ENCODE peak calls at places on chromosomes 16 and 17, in ten cellular contexts. O is CD8-positive, alpha-beta memory T cell; N is AG04450; W is neural progenitor cell; Y is stomach; A is kidney; J is small intestine; T is OCI-LY7; Z is SK-N-SH; S is dorsolateral prefrontal cortex. C is an unnamed sample.

GRCh38 chr17:57037401-57037800 is 47.6 kb upstream of the AKAP1 start:
- DNase-seq in S (no peak), O (no peak), N (no peak), Z (no peak), J (no peak), W (no peak), A (no peak), Y (no peak), T (no peak), C (no peak)

GRCh38 chr16:83351846-83352245 is 455.9 kb upstream of the HSBP1 start:
- DNase-seq in A (no peak), O (no peak), Z (no peak), W (no peak), J (no peak), N (no peak), T (no peak), S (no peak), Y (no peak), C (no peak)

GRCh38 chr16:20956319-20956718 is 55.7 kb downstream of the LYRM1 start:
- DNase-seq in Y (no peak), S (no peak), J (no peak), O (no peak), A (no peak), W (no peak), Z (no peak), T (no peak), N (no peak), C (no peak)

GRCh38 chr17:79977711-79978544 is 57.7 kb downstream of the TBC1D16 start:
- DNase-seq in N (no peak), Y (no peak), O (peak), T (no peak), J (no peak), A (peak), S (peak), Z (peak), W (no peak), C (no peak)

GRCh38 chr17:1562178-1562643 is 381 bp downstream of the PITPNA start:
- DNase-seq in S (no peak), Z (peak), J (no peak), O (no peak), Y (peak), T (no peak), W (no peak), N (no peak), A (peak), C (no peak)

GRCh38 chr17:82230627-82231311 is 1.9 kb downstream of the SLC16A3 start:
- DNase-seq in N (no peak), T (no peak), O (peak), A (peak), W (peak), J (peak), Z (peak), Y (peak), S (peak), C (peak)

GRCh38 chr16:23296994-23297393 is 5.1 kb upstream of the SCNN1B start:
- DNase-seq in N (no peak), O (no peak), S (no peak), A (no peak), Z (peak), Y (peak), T (peak), W (peak), J (no peak), C (no peak)

GRCh38 chr17:37642706-37643105 is 540 bp downstream of the DDX52 start:
- DNase-seq in O (no peak), A (no peak), Z (peak), Y (no peak), T (peak), J (peak), S (no peak), W (no peak), N (no peak), C (no peak)

GRCh38 chr16:88782454-88783390 is 2.3 kb downstream of the PIEZO1 start:
- DNase-seq in S (no peak), W (no peak), J (no peak), O (no peak), N (no peak), A (no peak), Y (no peak), T (peak), Z (no peak), C (no peak)

GRCh38 chr16:88781140-88782077 is 3.6 kb downstream of the PIEZO1 start:
- DNase-seq in N (no peak), J (no peak), Y (no peak), S (no peak), T (peak), Z (no peak), W (no peak), O (peak), A (no peak), C (no peak)

GRCh38 chr16:88779406-88780099 is 5.5 kb downstream of the PIEZO1 start:
- DNase-seq in Y (no peak), N (no peak), J (no peak), O (no peak), W (no peak), Z (no peak), S (no peak), T (no peak), A (no peak), C (no peak)

GRCh38 chr16:88778541-88779065 is 6.4 kb downstream of the PIEZO1 start:
- DNase-seq in T (no peak), N (no peak), Y (no peak), S (no peak), Z (no peak), O (no peak), W (no peak), A (no peak), J (no peak), C (no peak)

GRCh38 chr16:88780100-88781062 is 4.6 kb downstream of the PIEZO1 start:
- DNase-seq in S (no peak), A (no peak), O (no peak), W (no peak), J (no peak), T (no peak), N (no peak), Z (no peak), Y (no peak), C (no peak)
- H3K4me3 ChIP-seq in S (no peak), A (no peak), O (peak), W (no peak), J (no peak), T (peak), N (no peak), Z (no peak), Y (peak), C (no peak)

DNA sequence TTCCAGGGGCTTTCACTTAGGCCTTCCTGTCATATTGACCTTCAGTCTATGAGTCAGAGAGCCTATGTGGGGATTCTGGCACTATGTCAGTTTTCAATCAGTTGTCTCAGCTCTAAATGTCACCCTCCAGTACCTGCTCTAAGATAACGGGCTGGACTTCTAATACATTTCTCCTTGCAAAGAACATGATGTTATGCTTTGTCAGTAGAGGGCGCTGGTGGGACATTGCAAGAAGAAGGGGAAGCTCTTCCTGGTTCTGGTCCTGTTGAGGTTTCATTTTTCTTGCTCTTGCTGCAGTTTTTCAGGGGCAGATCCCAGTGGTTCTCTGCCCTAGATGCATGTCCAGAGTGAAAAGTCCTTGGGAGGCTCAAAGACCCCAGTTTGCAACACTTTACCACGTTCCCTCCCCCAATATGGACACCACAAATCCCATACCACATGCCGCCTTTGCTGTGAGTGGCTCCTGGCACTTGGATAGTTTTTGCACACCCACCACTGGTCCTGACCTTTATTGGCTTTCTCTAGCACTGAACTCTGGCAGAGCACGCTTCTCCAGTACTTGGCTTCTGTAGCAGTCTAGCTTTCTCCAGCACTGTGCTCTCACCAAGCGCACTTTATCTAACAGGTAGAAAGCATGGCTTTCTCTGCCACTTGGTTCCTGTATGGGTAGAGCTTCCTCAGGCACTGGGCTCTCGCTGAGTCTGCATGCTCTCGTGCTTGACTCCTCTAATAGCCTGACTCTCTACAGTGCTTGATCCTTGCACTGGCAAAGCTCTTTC is 49.0 kb downstream of the BCL7C start:
- DNase-seq in T (peak), N (peak), Z (peak), Y (peak), J (peak), W (peak), A (peak), S (no peak), O (peak), C (peak)
- H3K4me3 ChIP-seq in T (peak), N (no peak), Z (no peak), Y (peak), J (no peak), W (no peak), A (no peak), S (no peak), O (peak), C (no peak)

DNA sequence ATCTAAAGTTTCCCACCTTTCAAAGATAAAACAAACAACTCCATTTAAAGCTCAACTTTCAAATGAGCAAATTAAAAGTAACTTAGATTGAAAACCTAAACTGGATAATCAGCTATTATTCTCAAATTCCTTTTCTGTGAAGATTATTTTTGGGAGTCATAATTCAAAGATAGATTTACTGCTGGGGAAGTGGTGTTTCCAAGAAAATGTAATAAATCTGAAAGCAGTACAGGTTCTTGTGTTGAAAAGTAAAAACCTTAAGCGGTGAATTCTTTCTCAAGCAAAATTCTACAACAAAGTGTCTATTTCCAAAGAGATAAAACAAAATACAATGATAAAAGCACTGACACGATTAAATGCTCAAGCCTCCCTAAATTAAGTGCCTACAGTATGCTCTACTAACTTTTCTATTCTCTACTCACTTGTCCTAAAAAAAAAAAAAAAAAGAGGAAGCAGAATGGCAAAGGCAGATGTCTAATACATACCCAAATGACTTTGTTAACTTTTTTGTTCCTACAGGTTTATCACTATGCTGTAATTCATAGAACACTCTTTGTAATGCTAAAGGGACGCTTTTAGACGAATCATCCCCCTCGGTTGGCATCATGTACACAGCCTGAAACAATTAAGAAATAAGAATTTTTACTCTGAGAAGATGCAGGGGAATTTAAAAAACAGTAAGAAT is 34.5 kb downstream of the LITAFD start:
- DNase-seq in S (no peak), W (no peak), O (no peak), N (no peak), A (no peak), J (no peak), Z (no peak), T (no peak), Y (no peak), C (peak)
- H3K4me3 ChIP-seq in S (no peak), W (no peak), O (no peak), N (no peak), A (no peak), J (no peak), Z (no peak), T (no peak), Y (no peak), C (no peak)

DNA sequence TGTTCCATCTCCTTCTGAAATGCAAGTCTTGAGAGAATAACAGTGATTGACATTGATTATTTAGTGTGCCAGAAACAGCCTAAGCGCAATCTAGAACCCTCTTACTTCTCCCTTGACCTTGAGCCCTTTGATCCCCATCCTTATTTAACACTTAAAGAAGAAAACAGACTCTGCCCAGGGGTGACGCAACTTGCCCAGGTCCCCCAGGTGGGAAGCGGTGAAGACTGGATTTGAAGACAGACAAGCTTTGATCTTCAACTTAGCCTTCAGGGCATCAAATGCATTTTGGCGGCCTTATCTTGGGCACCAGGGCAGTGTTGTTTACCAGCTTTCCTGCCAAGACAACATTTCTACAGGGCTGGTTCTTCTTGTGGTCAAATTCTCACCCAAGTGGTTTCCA is 8.9 kb upstream of the CIITA start:
- DNase-seq in J (no peak), T (peak), Z (no peak), Y (no peak), S (no peak), O (no peak), A (no peak), W (no peak), N (no peak), C (no peak)
- H3K4me3 ChIP-seq in J (no peak), T (peak), Z (no peak), Y (no peak), S (no peak), O (no peak), A (peak), W (no peak), N (no peak), C (no peak)

GRCh38 chr16:71289732-71290062 is 495 bp upstream of the CMTR2 start:
- DNase-seq in Y (no peak), S (no peak), T (no peak), O (no peak), A (no peak), Z (no peak), N (no peak), J (no peak), W (no peak), C (no peak)
- H3K4me3 ChIP-seq in Y (peak), S (peak), T (peak), O (no peak), A (peak), Z (peak), N (peak), J (no peak), W (peak), C (peak)

C was measured in HAP-1.